ENCODE peak calls at places on chromosomes 3 and 15, in five cellular contexts. J is colonic mucosa, G is fibroblast of pulmonary artery, A is heart left ventricle, I is WTC11. S is an unnamed sample.

GRCh38 chr15:48190932-48191573 is 412 bp upstream of the CTXN2 start:
- DNase-seq in J (peak; percentile 82), G (peak; percentile 78), A (peak; percentile 71), I (peak; percentile 96), S (peak; percentile 93)

GRCh38 chr3:71851878-71852277 is 66.9 kb upstream of the PROK2 start:
- DNase-seq in J (no peak), G (no peak), A (no peak), I (no peak), S (no peak)

GRCh38 chr3:15314276-15314675 is 18.1 kb downstream of the SH3BP5 start:
- DNase-seq in J (no peak), G (no peak), A (no peak), I (no peak), S (no peak)

GRCh38 chr15:41966920-41967465 is 5.4 kb downstream of the EHD4 start:
- DNase-seq in J (no peak), G (no peak), A (no peak), I (no peak), S (no peak)

GRCh38 chr3:133038089-133038730 is at the start of gene TMEM108:
- DNase-seq in J (peak; percentile 62), G (peak; percentile 56), A (peak; percentile 84), I (peak; percentile 97), S (peak; percentile 93)

GRCh38 chr3:58824285-58824684 is 157.7 kb upstream of the FAM3D start:
- DNase-seq in J (peak; percentile 85), G (peak; percentile 69), A (peak; percentile 22), I (peak; percentile 77), S (peak; percentile 80)

GRCh38 chr15:80893777-80894176 is 95.8 kb downstream of the MESD start:
- DNase-seq in J (peak; percentile 30), G (no peak), A (peak; percentile 51), I (no peak), S (no peak)

GRCh38 chr3:174318146-174318545 is 541.0 kb upstream of the NAALADL2 start:
- DNase-seq in J (no peak), G (no peak), A (no peak), I (no peak), S (no peak)

GRCh38 chr15:25501828-25502446 is 63.1 kb upstream of the UBE3A start:
- DNase-seq in J (no peak), G (peak; percentile 39), A (no peak), I (no peak), S (peak; percentile 57)

GRCh38 chr15:101568821-101569555 is 79.5 kb upstream of the PCSK6 start:
- DNase-seq in J (peak; percentile 57), G (no peak), A (no peak), I (no peak), S (no peak)

GRCh38 chr15:101043911-101044624 is 124.9 kb downstream of the LRRK1 start:
- DNase-seq in J (peak; percentile 11), G (no peak), A (peak; percentile 20), I (no peak), S (no peak)

GRCh38 chr15:36479200-36479896 is 100.1 kb upstream of the CDIN1 start:
- DNase-seq in J (no peak), G (no peak), A (no peak), I (no peak), S (no peak)

GRCh38 chr3:188796122-188796631 is 375.6 kb upstream of the TPRG1 start:
- DNase-seq in J (no peak), G (peak; percentile 96), A (no peak), I (no peak), S (peak; percentile 94)
- TF ChIP-seq CTCF in J (no peak), G (no peak), A (no peak), I (no peak), S (no peak)

GRCh38 chr3:178947738-178948137 is 123.9 kb downstream of the ZMAT3 start:
- DNase-seq in J (no peak), G (no peak), A (no peak), I (no peak), S (no peak)
- TF ChIP-seq CTCF in J (no peak), G (no peak), A (peak; percentile 45), I (no peak), S (peak; percentile 7)

GRCh38 chr3:172911142-172911541 is 160.6 kb downstream of the ECT2 start:
- DNase-seq in J (no peak), G (no peak), A (no peak), I (peak; percentile 20), S (no peak)

GRCh38 chr3:172903642-172904041 is 153.1 kb downstream of the ECT2 start:
- DNase-seq in J (no peak), G (no peak), A (peak; percentile 31), I (no peak), S (no peak)

GRCh38 chr3:172904817-172905479 is 154.4 kb downstream of the ECT2 start:
- DNase-seq in J (no peak), G (no peak), A (no peak), I (no peak), S (no peak)

GRCh38 chr3:172905480-172905850 is 154.9 kb downstream of the ECT2 start:
- DNase-seq in J (no peak), G (peak; percentile 30), A (no peak), I (no peak), S (no peak)

GRCh38 chr3:172908871-172909270 is 158.3 kb downstream of the ECT2 start:
- DNase-seq in J (no peak), G (no peak), A (no peak), I (no peak), S (no peak)
- TF ChIP-seq CTCF in J (no peak), G (no peak), A (no peak), I (no peak), S (no peak)

GRCh38 chr15:89129123-89129815 is 41.0 kb downstream of the ABHD2 start:
- DNase-seq in J (peak; percentile 67), G (peak; percentile 49), A (no peak), I (peak; percentile 81), S (peak; percentile 53)

GRCh38 chr15:89129816-89130134 is 41.5 kb downstream of the ABHD2 start:
- DNase-seq in J (no peak), G (no peak), A (no peak), I (no peak), S (no peak)

GRCh38 chr15:89130194-89130593 is 41.9 kb downstream of the ABHD2 start:
- DNase-seq in J (no peak), G (no peak), A (no peak), I (no peak), S (no peak)

GRCh38 chr15:89136084-89136806 is 48.0 kb downstream of the ABHD2 start:
- DNase-seq in J (no peak), G (no peak), A (no peak), I (no peak), S (no peak)

DNA sequence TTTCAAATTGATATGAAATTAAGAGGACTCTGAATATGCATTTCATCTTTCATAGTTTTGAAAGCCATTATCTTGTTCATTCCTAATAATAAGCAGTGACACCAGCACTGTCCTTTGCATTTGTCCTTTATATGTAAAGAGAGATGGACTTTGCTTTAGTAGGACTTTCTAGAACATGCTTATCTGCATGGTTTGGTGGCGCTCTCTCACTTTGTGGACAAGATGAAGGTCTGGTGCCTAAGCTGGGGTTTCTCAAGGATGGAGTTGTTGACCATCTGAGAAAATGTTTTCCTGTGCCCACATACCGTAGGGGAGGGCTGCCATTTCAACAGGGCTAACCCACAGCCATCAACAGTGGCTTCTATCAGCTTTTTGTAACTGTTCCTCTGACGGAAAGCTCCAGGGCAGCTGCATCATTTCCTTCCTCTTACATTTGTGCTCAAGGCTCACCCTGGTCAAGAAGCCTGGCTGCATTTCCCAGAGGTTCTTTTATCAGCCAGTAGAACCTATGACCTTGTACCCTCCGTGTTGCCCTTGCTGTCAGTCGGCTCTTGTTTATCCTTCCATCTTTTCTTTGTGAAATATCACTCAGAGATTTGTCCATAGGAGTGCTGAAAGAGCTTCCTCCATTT is 44.5 kb downstream of the ABHD2 start:
- DNase-seq in J (no peak), G (peak; percentile 81), A (peak; percentile 45), I (no peak), S (no peak)
- TF ChIP-seq CTCF in J (no peak), G (no peak), A (no peak), I (no peak), S (no peak)

GRCh38 chr15:49308686-49309085 is 114.4 kb upstream of the FGF7 start:
- DNase-seq in J (no peak), G (no peak), A (no peak), I (no peak), S (no peak)
- TF ChIP-seq CTCF in J (no peak), G (no peak), A (no peak), I (no peak), S (no peak)

DNA sequence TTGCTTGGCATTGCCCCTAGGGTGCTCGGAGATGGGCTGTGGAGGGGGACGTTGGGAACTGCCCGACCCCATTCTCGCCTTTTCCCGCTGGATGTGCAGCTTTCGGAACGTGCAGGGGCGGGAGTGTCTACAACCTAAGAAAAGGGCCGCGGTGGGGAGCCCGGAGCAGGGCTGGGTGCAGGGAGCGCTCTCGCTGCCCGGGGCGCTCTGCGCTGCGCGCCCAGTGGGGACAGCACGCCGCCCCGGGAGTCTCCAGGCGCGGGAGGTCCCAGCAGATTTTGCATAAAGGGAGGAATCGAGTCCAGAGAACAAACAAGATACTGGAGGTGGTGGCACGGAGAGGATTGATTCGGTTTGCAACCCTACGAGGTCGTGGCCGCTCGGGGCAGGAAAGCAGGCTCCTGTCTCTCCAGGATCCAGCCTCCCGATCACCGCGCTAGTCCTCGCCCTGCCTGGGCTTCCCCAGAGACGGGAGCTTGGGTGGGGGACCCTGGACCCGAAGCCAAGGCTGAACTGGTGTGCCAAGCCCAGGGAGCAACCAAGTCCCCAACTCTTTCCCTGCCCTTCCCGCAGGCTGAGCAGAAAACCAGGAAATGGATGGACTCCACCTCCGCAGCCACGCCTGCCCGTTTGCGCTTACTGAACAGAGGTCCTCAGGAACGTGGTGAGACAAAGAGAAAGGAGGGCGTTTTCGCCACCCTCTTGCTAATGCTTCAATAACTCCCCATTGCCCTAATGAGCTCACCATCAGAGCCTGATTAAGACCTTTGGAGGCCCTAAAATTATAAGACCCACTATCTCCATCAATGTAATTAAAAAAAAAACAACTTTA is 59.7 kb downstream of the NOX5 start:
- DNase-seq in J (peak; percentile 87), G (peak; percentile 67), A (peak; percentile 70), I (peak; percentile 69), S (peak; percentile 78)
- TF ChIP-seq CTCF in J (no peak), G (peak; percentile 3), A (no peak), I (no peak), S (peak; percentile 26)

DNA sequence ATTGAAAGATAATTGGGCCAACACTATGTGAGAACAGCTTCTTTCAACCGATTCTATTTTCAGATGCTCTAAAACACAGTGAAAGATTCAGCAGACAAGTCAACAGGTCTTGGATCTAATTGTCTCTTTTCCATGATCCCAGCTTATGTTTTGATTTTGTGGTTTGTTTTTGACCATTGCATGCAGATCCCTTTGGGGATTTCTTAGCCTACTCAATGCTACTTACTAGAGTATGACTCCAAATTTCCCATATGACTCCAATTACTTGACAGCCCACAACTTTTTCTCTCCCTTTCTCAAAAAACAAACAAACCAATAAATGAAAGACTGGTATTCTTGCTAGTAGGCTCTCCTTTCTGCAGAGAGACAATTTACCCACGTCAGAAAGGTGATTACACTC is 67.1 kb downstream of the KCNH8 start:
- DNase-seq in J (no peak), G (no peak), A (no peak), I (no peak), S (no peak)
- TF ChIP-seq CTCF in J (no peak), G (no peak), A (no peak), I (no peak), S (no peak)